ENCODE peak calls at places on chromosomes 12 and 14, in four cellular contexts. One of them, this sample, is unnamed.
A peak's percentile ranks its signal among the peaks of the same experiment; 100 is the strongest.

GRCh38 chr14:55893695-55894094 is 224.5 kb upstream of the PELI2 start:
- DNase-seq in A549: no peak
- DNase-seq in K562: no peak
- DNase-seq in GM12878: no peak
- DNase-seq in this sample: no peak

GRCh38 chr12:12804011-12804410 is 9.1 kb upstream of the DDX47 start:
- DNase-seq in A549: peak; percentile 90
- DNase-seq in K562: no peak
- DNase-seq in GM12878: no peak
- DNase-seq in this sample: peak; percentile 29

GRCh38 chr14:64763089-64763782 is 59.0 kb downstream of the PLEKHG3 start:
- DNase-seq in A549: no peak
- DNase-seq in K562: no peak
- DNase-seq in GM12878: no peak
- DNase-seq in this sample: no peak

GRCh38 chr14:56333361-56334279 is 215.4 kb downstream of the PELI2 start:
- DNase-seq in A549: peak; percentile 77
- DNase-seq in K562: no peak
- DNase-seq in GM12878: no peak
- DNase-seq in this sample: peak; percentile 13

GRCh38 chr12:22038734-22039133 is 7.3 kb upstream of the CMAS start:
- DNase-seq in A549: no peak
- DNase-seq in K562: no peak
- DNase-seq in GM12878: no peak
- DNase-seq in this sample: no peak

GRCh38 chr14:36748814-36749213 is 87.2 kb downstream of the PAX9 start:
- DNase-seq in A549: no peak
- DNase-seq in K562: no peak
- DNase-seq in GM12878: no peak
- DNase-seq in this sample: no peak

GRCh38 chr14:68309631-68310030 is 483.2 kb downstream of the ZFP36L1 start:
- DNase-seq in A549: no peak
- DNase-seq in K562: no peak
- DNase-seq in GM12878: no peak
- DNase-seq in this sample: no peak

GRCh38 chr12:33830070-33830469 is 192.2 kb upstream of the ALG10 start:
- DNase-seq in A549: no peak
- DNase-seq in K562: no peak
- DNase-seq in GM12878: no peak
- DNase-seq in this sample: no peak

GRCh38 chr12:101501410-101502045 is 26.4 kb downstream of the SPIC start:
- DNase-seq in A549: no peak
- DNase-seq in K562: no peak
- DNase-seq in GM12878: no peak
- DNase-seq in this sample: no peak

GRCh38 chr12:54016478-54016964 is 7.7 kb downstream of the HOXC8 start:
- DNase-seq in A549: peak; percentile 84
- DNase-seq in K562: no peak
- DNase-seq in GM12878: no peak
- DNase-seq in this sample: no peak

GRCh38 chr12:52183544-52183910 is 8.3 kb downstream of the KRT80 start:
- DNase-seq in A549: no peak
- DNase-seq in K562: no peak
- DNase-seq in GM12878: no peak
- DNase-seq in this sample: no peak

GRCh38 chr14:47207636-47208035 is 467.8 kb downstream of the MDGA2 start:
- DNase-seq in A549: peak; percentile 4
- DNase-seq in K562: no peak
- DNase-seq in GM12878: no peak
- DNase-seq in this sample: no peak

GRCh38 chr12:110721570-110721969 is 21.1 kb downstream of the PPP1CC start:
- DNase-seq in A549: no peak
- DNase-seq in K562: no peak
- DNase-seq in GM12878: no peak
- DNase-seq in this sample: no peak

GRCh38 chr14:24401810-24402702 is 3.3 kb downstream of the NYNRIN start:
- DNase-seq in A549: no peak
- DNase-seq in K562: no peak
- DNase-seq in GM12878: no peak
- DNase-seq in this sample: no peak

GRCh38 chr14:105144666-105145380 is 23.8 kb downstream of the JAG2 start:
- DNase-seq in A549: no peak
- DNase-seq in K562: no peak
- DNase-seq in GM12878: no peak
- DNase-seq in this sample: no peak

GRCh38 chr14:38836539-38836938 is 266.5 kb downstream of the SEC23A start:
- DNase-seq in A549: no peak
- DNase-seq in K562: no peak
- DNase-seq in GM12878: no peak
- DNase-seq in this sample: no peak

GRCh38 chr12:19003110-19003509 is 126.4 kb upstream of the PLEKHA5 start:
- DNase-seq in A549: no peak
- DNase-seq in K562: no peak
- DNase-seq in GM12878: no peak
- DNase-seq in this sample: no peak

GRCh38 chr12:74391283-74391682 is 146.4 kb upstream of the ATXN7L3B start:
- DNase-seq in A549: no peak
- DNase-seq in K562: no peak
- DNase-seq in GM12878: no peak
- DNase-seq in this sample: no peak

GRCh38 chr12:1551496-1551895 is 42.9 kb downstream of the FBXL14 start:
- DNase-seq in A549: no peak
- DNase-seq in K562: no peak
- DNase-seq in GM12878: no peak
- DNase-seq in this sample: no peak

GRCh38 chr12:96397756-96398421 is 2.4 kb downstream of the CDK17 start:
- DNase-seq in A549: no peak
- DNase-seq in K562: no peak
- DNase-seq in GM12878: no peak
- DNase-seq in this sample: no peak

GRCh38 chr12:56153291-56154065 is 1.1 kb downstream of the MYL6B start:
- DNase-seq in A549: no peak
- DNase-seq in K562: no peak
- DNase-seq in GM12878: no peak
- DNase-seq in this sample: no peak

GRCh38 chr12:55686366-55687010 is 21.2 kb downstream of the ITGA7 start:
- DNase-seq in A549: no peak
- DNase-seq in K562: no peak
- DNase-seq in GM12878: no peak
- DNase-seq in this sample: no peak

GRCh38 chr12:100927825-100928224 is 133.2 kb downstream of the ANO4 start:
- DNase-seq in A549: no peak
- DNase-seq in K562: no peak
- DNase-seq in GM12878: no peak
- DNase-seq in this sample: no peak

GRCh38 chr12:89225808-89226368 is 126.4 kb downstream of the DUSP6 start:
- DNase-seq in A549: peak; percentile 32
- DNase-seq in K562: no peak
- DNase-seq in GM12878: no peak
- DNase-seq in this sample: no peak

GRCh38 chr14:55794655-55795583 is 214.9 kb downstream of the KTN1 start:
- DNase-seq in A549: peak; percentile 52
- DNase-seq in K562: no peak
- DNase-seq in GM12878: no peak
- DNase-seq in this sample: no peak

GRCh38 chr12:124107299-124107698 is 134.3 kb downstream of the ZNF664 start:
- DNase-seq in A549: no peak
- DNase-seq in K562: no peak
- DNase-seq in GM12878: no peak
- DNase-seq in this sample: no peak

GRCh38 chr12:93877446-93877845 is 200.3 kb downstream of the CRADD start:
- DNase-seq in A549: no peak
- DNase-seq in K562: no peak
- DNase-seq in GM12878: no peak
- DNase-seq in this sample: no peak

GRCh38 chr14:82635931-82636330 is 1102.3 kb upstream of the SEL1L start:
- DNase-seq in A549: no peak
- DNase-seq in K562: no peak
- DNase-seq in GM12878: no peak
- DNase-seq in this sample: no peak

GRCh38 chr14:22099942-22100763 is 426.5 kb upstream of the OR4E1 start:
- DNase-seq in A549: peak; percentile 81
- DNase-seq in K562: no peak
- DNase-seq in GM12878: no peak
- DNase-seq in this sample: peak; percentile 90

GRCh38 chr12:128820253-128820652 is 3.5 kb downstream of the SLC15A4 start:
- DNase-seq in A549: no peak
- DNase-seq in K562: no peak
- DNase-seq in GM12878: no peak
- DNase-seq in this sample: no peak

GRCh38 chr12:128823916-128824839 is at the start of gene SLC15A4:
- DNase-seq in A549: peak; percentile 94
- DNase-seq in K562: peak; percentile 98
- DNase-seq in GM12878: no peak
- DNase-seq in this sample: peak; percentile 86

GRCh38 chr12:128820723-128821432 is 2.9 kb downstream of the SLC15A4 start:
- DNase-seq in A549: no peak
- DNase-seq in K562: no peak
- DNase-seq in GM12878: no peak
- DNase-seq in this sample: no peak

GRCh38 chr12:128825845-128826244 is 2.1 kb upstream of the SLC15A4 start:
- DNase-seq in A549: no peak
- DNase-seq in K562: no peak
- DNase-seq in GM12878: no peak
- DNase-seq in this sample: no peak

GRCh38 chr12:128823216-128823915 is 392 bp downstream of the SLC15A4 start:
- DNase-seq in A549: no peak
- DNase-seq in K562: peak; percentile 74
- DNase-seq in GM12878: no peak
- DNase-seq in this sample: peak; percentile 12
- TF ChIP-seq POLR2AphosphoS2 in A549: no peak
- TF ChIP-seq POLR2AphosphoS2 in K562: no peak
- TF ChIP-seq POLR2AphosphoS2 in GM12878: no peak
- TF ChIP-seq POLR2AphosphoS2 in this sample: no peak

GRCh38 chr12:75480469-75480949 is at the start of gene GLIPR1:
- DNase-seq in A549: peak; percentile 86
- DNase-seq in K562: no peak
- DNase-seq in GM12878: peak; percentile 72
- DNase-seq in this sample: peak; percentile 45

GRCh38 chr12:75482636-75483035 is 2.1 kb downstream of the GLIPR1 start:
- DNase-seq in A549: no peak
- DNase-seq in K562: no peak
- DNase-seq in GM12878: no peak
- DNase-seq in this sample: no peak

GRCh38 chr12:75483411-75483810 is 2.9 kb downstream of the GLIPR1 start:
- DNase-seq in A549: no peak
- DNase-seq in K562: no peak
- DNase-seq in GM12878: no peak
- DNase-seq in this sample: no peak

GRCh38 chr12:75481013-75481705 is 604 bp downstream of the GLIPR1 start:
- DNase-seq in A549: no peak
- DNase-seq in K562: no peak
- DNase-seq in GM12878: no peak
- DNase-seq in this sample: no peak

GRCh38 chr12:75481774-75482173 is 1.2 kb downstream of the GLIPR1 start:
- DNase-seq in A549: no peak
- DNase-seq in K562: no peak
- DNase-seq in GM12878: no peak
- DNase-seq in this sample: no peak
- TF ChIP-seq CEBPB in A549: no peak
- TF ChIP-seq CEBPB in K562: peak; percentile 34
- TF ChIP-seq CEBPB in GM12878: no peak
- TF ChIP-seq CEBPB in this sample: peak; percentile 38

DNA sequence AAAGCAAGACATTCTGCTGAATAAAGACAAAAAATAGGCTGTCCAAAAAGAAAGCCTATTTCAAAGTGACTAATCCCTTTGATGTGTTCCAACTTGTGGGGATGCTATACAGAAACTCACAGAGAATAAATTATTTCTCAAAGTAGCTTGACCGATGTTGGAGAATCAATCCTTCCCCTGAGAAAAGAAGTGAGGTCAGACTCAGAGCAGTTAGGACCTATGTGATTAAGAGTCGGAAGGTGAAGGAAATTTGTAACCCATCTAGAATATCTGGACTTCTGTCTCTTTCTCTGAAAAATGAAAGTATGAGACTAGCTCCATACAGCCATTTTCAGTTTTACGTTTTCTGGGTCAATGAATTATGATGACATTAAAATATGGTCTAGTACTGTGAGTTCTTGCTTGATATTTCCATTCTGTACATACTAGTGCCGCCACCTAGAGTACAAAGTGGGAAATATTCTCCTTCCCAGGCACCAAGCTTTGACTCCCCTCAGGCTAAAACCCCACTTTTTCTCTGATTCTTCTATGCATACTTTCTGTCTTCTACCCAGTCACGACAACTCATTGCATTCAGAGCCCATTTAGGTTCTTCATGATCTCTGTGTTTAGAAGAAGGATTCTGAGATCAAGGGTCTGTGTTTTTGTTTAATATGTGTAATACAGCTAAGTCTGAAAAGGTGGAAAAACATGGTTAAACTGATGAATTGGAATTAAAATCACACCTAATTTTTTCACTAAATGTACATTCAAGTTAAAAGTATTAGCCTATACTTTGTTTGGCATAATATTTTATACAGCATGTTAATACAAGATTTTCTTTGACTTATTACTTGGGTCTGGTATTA is 6.9 kb upstream of the NTS start:
- DNase-seq in A549: peak; percentile 70
- DNase-seq in K562: peak; percentile 12
- DNase-seq in GM12878: no peak
- DNase-seq in this sample: peak; percentile 48
- TF ChIP-seq POLR2AphosphoS2 in A549: no peak
- TF ChIP-seq POLR2AphosphoS2 in K562: no peak
- TF ChIP-seq POLR2AphosphoS2 in GM12878: no peak
- TF ChIP-seq POLR2AphosphoS2 in this sample: no peak

DNA sequence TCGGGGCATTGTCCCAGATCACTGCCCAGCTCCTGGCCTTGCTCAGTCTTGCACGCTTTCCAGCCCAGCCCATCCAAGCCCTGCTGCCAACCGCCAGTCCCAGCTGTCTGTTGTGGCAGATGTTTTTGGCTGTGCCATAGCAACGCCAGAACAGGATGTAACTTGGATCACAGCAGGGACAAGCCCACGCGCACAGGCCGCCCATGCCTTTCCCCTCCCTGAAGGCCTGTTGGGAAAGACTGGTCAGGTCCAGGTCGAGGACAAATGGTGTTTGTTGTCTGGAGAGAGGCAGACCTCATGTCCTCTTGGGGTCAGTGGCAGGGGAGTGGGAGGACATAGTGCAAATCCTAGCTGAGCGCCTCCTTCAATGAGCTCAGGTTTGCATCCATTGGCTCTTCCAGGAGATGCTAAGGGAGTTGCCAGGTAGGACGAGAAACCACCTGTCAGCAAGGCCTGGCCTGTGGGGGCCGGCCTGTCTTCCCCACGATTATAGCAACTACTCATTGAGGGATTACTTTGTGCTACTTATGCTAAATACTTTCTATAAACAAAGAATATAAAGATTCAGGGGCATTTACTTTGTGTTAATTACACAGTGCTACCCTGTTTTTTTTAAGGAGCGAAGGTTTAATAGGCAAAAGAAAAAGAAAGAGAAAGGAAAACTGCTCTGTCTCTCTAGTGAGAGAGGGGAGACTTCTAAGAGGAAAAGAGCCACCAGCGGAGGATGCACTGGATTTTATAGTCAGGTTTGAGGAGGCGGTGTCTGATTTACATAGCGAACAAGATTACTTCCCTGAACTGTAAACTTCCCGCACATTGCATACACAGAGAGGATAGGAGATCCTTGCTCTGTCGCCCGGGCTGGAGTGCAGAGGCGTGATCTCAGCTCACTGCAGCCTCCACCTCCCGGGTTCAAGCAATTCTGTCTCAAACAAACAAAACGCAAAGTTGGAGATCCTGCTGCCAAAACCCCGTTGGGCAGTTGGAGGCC is 42.8 kb upstream of the CORO1C start:
- DNase-seq in A549: peak; percentile 79
- DNase-seq in K562: no peak
- DNase-seq in GM12878: no peak
- DNase-seq in this sample: peak; percentile 96
- TF ChIP-seq CEBPB in A549: no peak
- TF ChIP-seq CEBPB in K562: no peak
- TF ChIP-seq CEBPB in GM12878: no peak
- TF ChIP-seq CEBPB in this sample: peak; percentile 92